ENCODE peak calls at places on chromosomes 2 and 18, in six cellular contexts. Y is PC-9, H is psoas muscle, B is adrenal gland, E is A549, I is putamen. G is an unnamed sample.

GRCh38 chr2:217725409-217725808 is 277.4 kb downstream of the TNS1 start:
- DNase-seq in B (no peak), E (no peak), I (no peak), H (no peak), Y (no peak), G (no peak)

GRCh38 chr2:143668236-143668635 is 539.0 kb downstream of the ARHGAP15 start:
- DNase-seq in H (no peak), I (no peak), E (no peak), Y (no peak), B (no peak), G (no peak)

GRCh38 chr2:106143495-106144215 is 50.4 kb downstream of the UXS1 start:
- DNase-seq in H (no peak), I (no peak), Y (peak), B (no peak), E (no peak), G (no peak)

GRCh38 chr2:136628490-136628889 is 136.9 kb upstream of the THSD7B start:
- DNase-seq in B (no peak), H (no peak), Y (no peak), I (no peak), E (no peak), G (no peak)

GRCh38 chr2:237277151-237277550 is 136.8 kb downstream of the COL6A3 start:
- DNase-seq in I (no peak), H (no peak), Y (no peak), E (no peak), B (no peak), G (no peak)

GRCh38 chr2:192578780-192579179 is 384.0 kb upstream of the TMEFF2 start:
- DNase-seq in E (no peak), I (no peak), Y (no peak), H (no peak), B (no peak), G (no peak)

GRCh38 chr2:28613616-28614501 is 118.0 kb downstream of the PLB1 start:
- DNase-seq in I (no peak), B (no peak), E (no peak), H (no peak), Y (peak), G (peak)

GRCh38 chr2:63053235-63053888 is 2.7 kb downstream of the OTX1 start:
- DNase-seq in I (no peak), B (no peak), Y (no peak), H (no peak), E (no peak), G (no peak)

GRCh38 chr2:11145350-11145749 is 9.9 kb upstream of the SLC66A3 start:
- DNase-seq in I (no peak), Y (no peak), E (no peak), H (no peak), B (no peak), G (no peak)

GRCh38 chr2:205477016-205477705 is 205.1 kb upstream of the NRP2 start:
- DNase-seq in E (peak), I (no peak), B (no peak), H (no peak), Y (no peak), G (no peak)

GRCh38 chr2:6945087-6945813 is 28.0 kb downstream of the RNF144A start:
- DNase-seq in B (no peak), E (no peak), Y (no peak), I (no peak), H (no peak), G (no peak)

GRCh38 chr2:192190474-192190873 is 4.3 kb downstream of the TMEFF2 start:
- DNase-seq in B (no peak), Y (no peak), I (no peak), E (peak), H (no peak), G (no peak)

GRCh38 chr2:37585982-37586621 is 85.3 kb downstream of the CDC42EP3 start:
- DNase-seq in E (peak), H (peak), I (peak), B (peak), Y (peak), G (no peak)

GRCh38 chr18:45689386-45689785 is 34.6 kb upstream of the SLC14A1 start:
- DNase-seq in Y (no peak), H (no peak), B (no peak), E (no peak), I (no peak), G (no peak)

GRCh38 chr18:78656346-78656925 is 323.2 kb upstream of the SALL3 start:
- DNase-seq in B (no peak), E (no peak), H (no peak), Y (no peak), I (no peak), G (no peak)

GRCh38 chr2:119544075-119545031 is at the start of gene CFAP221:
- DNase-seq in H (peak), E (peak), B (peak), Y (peak), I (peak), G (no peak)

GRCh38 chr18:50454379-50455005 is 79.6 kb downstream of the SKA1 start:
- DNase-seq in Y (no peak), H (no peak), I (no peak), E (no peak), B (no peak), G (peak)

GRCh38 chr2:207008105-207008990 is 69.0 kb downstream of the CPO start:
- DNase-seq in E (no peak), I (peak), Y (no peak), B (no peak), H (no peak), G (no peak)

GRCh38 chr2:63729831-63730230 is 111.9 kb upstream of the UGP2 start:
- DNase-seq in B (no peak), H (no peak), I (no peak), Y (no peak), E (no peak), G (no peak)

GRCh38 chr2:127046579-127046978 is 60.4 kb downstream of the BIN1 start:
- DNase-seq in E (no peak), B (no peak), I (no peak), H (peak), Y (no peak), G (no peak)

GRCh38 chr2:57759822-57760300 is 286.7 kb upstream of the VRK2 start:
- DNase-seq in E (peak), I (peak), Y (peak), B (peak), H (peak), G (peak)

GRCh38 chr2:169897834-169898233 is 70.6 kb downstream of the UBR3 start:
- DNase-seq in B (no peak), I (no peak), Y (no peak), E (no peak), H (no peak), G (no peak)

GRCh38 chr2:11615209-11615608 is 54.8 kb downstream of the NTSR2 start:
- DNase-seq in Y (no peak), I (no peak), E (no peak), B (no peak), H (no peak), G (no peak)

GRCh38 chr2:69766014-69766413 is 24.1 kb downstream of the ANXA4 start:
- DNase-seq in I (no peak), B (no peak), E (no peak), H (no peak), Y (peak), G (no peak)

GRCh38 chr2:66537001-66537400 is 102.1 kb downstream of the MEIS1 start:
- DNase-seq in I (no peak), B (no peak), E (no peak), H (no peak), Y (no peak), G (no peak)

GRCh38 chr18:42477261-42477660 is 522.2 kb downstream of the PIK3C3 start:
- DNase-seq in E (no peak), Y (no peak), H (no peak), B (no peak), I (no peak), G (no peak)

GRCh38 chr2:36451512-36451911 is 95.9 kb downstream of the CRIM1 start:
- DNase-seq in B (no peak), Y (no peak), H (no peak), I (no peak), E (no peak), G (no peak)

GRCh38 chr2:24050041-24050655 is 607 bp downstream of the FKBP1B start:
- DNase-seq in H (peak), B (peak), Y (no peak), E (no peak), I (no peak), G (no peak)

GRCh38 chr2:187615364-187615763 is 61.1 kb upstream of the TFPI start:
- DNase-seq in B (no peak), I (no peak), Y (no peak), H (no peak), E (no peak), G (no peak)

G was measured in NCI-H2107.